ENCODE peak calls at places on chromosomes 13 and 19, in four cellular contexts. X is kidney epithelial cell; D is thyroid gland; E is activated T-helper 1 cell treated with anti-CD3 and anti-CD28 coated beads, Interleukin-2, amount 50 U/mL, for 16 hours. S is an unnamed sample.

GRCh38 chr19:2618611-2619010 is 83.9 kb downstream of the GNG7 start:
- DNase-seq in X (no peak), D (no peak), E (peak), S (peak)

GRCh38 chr19:4829001-4829712 is 2.4 kb downstream of the TICAM1 start:
- DNase-seq in D (peak), E (no peak), X (no peak), S (no peak)

GRCh38 chr13:82597737-82598136 is 1284.5 kb downstream of the SLITRK1 start:
- DNase-seq in X (no peak), E (no peak), D (no peak), S (no peak)

GRCh38 chr19:48634424-48635262 is 2.5 kb downstream of the DBP start:
- DNase-seq in X (peak), D (peak), E (peak), S (peak)

GRCh38 chr19:35717665-35718344 is at the start of gene KMT2B:
- DNase-seq in E (no peak), X (peak), D (no peak), S (no peak)

GRCh38 chr19:29596885-29597525 is 9.1 kb upstream of the POP4 start:
- DNase-seq in X (no peak), E (no peak), D (no peak), S (no peak)

GRCh38 chr13:77853701-77854100 is 64.9 kb downstream of the EDNRB start:
- DNase-seq in E (no peak), X (no peak), D (no peak), S (no peak)

GRCh38 chr19:1577090-1577928 is 9.2 kb upstream of the MEX3D start:
- DNase-seq in D (peak), X (no peak), E (no peak), S (no peak)

GRCh38 chr13:65656740-65657329 is 1573.3 kb downstream of the PCDH9 start:
- DNase-seq in D (no peak), E (no peak), X (no peak), S (no peak)

GRCh38 chr13:102696465-102696864 is 1.6 kb upstream of the METTL21C start:
- DNase-seq in D (no peak), X (no peak), E (no peak), S (no peak)

GRCh38 chr13:29100739-29101138 is 280.6 kb downstream of the MTUS2 start:
- DNase-seq in D (no peak), X (no peak), E (no peak), S (no peak)

GRCh38 chr19:40358773-40359172 is 10.3 kb downstream of the PLD3 start:
- DNase-seq in X (no peak), D (no peak), E (no peak), S (no peak)

GRCh38 chr19:33193864-33194362 is at the start of gene LRP3:
- DNase-seq in D (peak), X (no peak), E (no peak), S (no peak)

GRCh38 chr13:39025433-39025839 is 12.5 kb downstream of the PROSER1 start:
- DNase-seq in X (no peak), D (no peak), E (no peak), S (no peak)

GRCh38 chr13:46341112-46341711 is 45.8 kb downstream of the RUBCNL start:
- DNase-seq in E (no peak), D (no peak), X (peak), S (no peak)

GRCh38 chr13:110055089-110055488 is 251.9 kb downstream of the COL4A1 start:
- DNase-seq in E (no peak), D (no peak), X (no peak), S (no peak)

GRCh38 chr19:18282788-18283141 is 1.3 kb upstream of the JUND start:
- DNase-seq in D (no peak), E (no peak), X (no peak), S (no peak)

GRCh38 chr19:40265763-40266099 is 19.4 kb downstream of the AKT2 start:
- DNase-seq in D (no peak), X (no peak), E (no peak), S (no peak)

GRCh38 chr19:45075215-45076028 is 856 bp downstream of the ZNF296 start:
- DNase-seq in D (peak), X (no peak), E (no peak), S (no peak)

S was measured in stimulated activated CD8-positive, alpha-beta memory T cell treated with anti-CD3 and anti-CD28 coated beads, Interleukin-15, amount 100 ng/mL, for 4 hours.